ENCODE peak calls at places on chromosomes 6 and 20, in four cellular contexts. A is upper lobe of right lung, P is fibroblast of the aortic adventitia, M is neural progenitor cell. Q is an unnamed sample.

GRCh38 chr20:46767127-46767761 is 57.8 kb downstream of the SLC2A10 start:
- DNase-seq in A (no peak), P (peak; percentile 47), M (peak; percentile 84), Q (no peak)

GRCh38 chr6:148701393-148701774 is 45.4 kb upstream of the UST start:
- DNase-seq in A (no peak), P (no peak), M (no peak), Q (no peak)

GRCh38 chr6:34234667-34235604 is 1.7 kb upstream of the HMGA1 start:
- DNase-seq in A (peak; percentile 80), P (no peak), M (peak; percentile 98), Q (no peak)

GRCh38 chr6:129890164-129890563 is 29.0 kb upstream of the TMEM244 start:
- DNase-seq in A (no peak), P (peak; percentile 37), M (no peak), Q (no peak)

GRCh38 chr20:57315964-57316480 is 13.6 kb upstream of the SPO11 start:
- DNase-seq in A (no peak), P (no peak), M (no peak), Q (no peak)

GRCh38 chr20:63625771-63626423 is 1.0 kb downstream of the GMEB2 start:
- DNase-seq in A (peak; percentile 75), P (peak; percentile 32), M (peak; percentile 34), Q (no peak)

GRCh38 chr6:10968776-10969175 is 75.3 kb downstream of the ELOVL2 start:
- DNase-seq in A (no peak), P (peak; percentile 46), M (no peak), Q (no peak)

GRCh38 chr20:56788671-56789610 is 159.8 kb downstream of the TFAP2C start:
- DNase-seq in A (no peak), P (no peak), M (no peak), Q (no peak)

GRCh38 chr20:42530855-42531674 is 658.6 kb downstream of the PTPRT start:
- DNase-seq in A (no peak), P (peak; percentile 0), M (peak; percentile 60), Q (no peak)

GRCh38 chr20:17339000-17339399 is 112.2 kb downstream of the PCSK2 start:
- DNase-seq in A (no peak), P (no peak), M (no peak), Q (no peak)

GRCh38 chr20:18364768-18365167 is 76.4 kb downstream of the ZNF133 start:
- DNase-seq in A (no peak), P (no peak), M (no peak), Q (no peak)

GRCh38 chr6:138572200-138572875 is 73.0 kb upstream of the NHSL1 start:
- DNase-seq in A (peak; percentile 84), P (peak; percentile 81), M (peak; percentile 91), Q (peak; percentile 44)

GRCh38 chr6:74479420-74479819 is 726.4 kb downstream of the COL12A1 start:
- DNase-seq in A (no peak), P (no peak), M (no peak), Q (no peak)

GRCh38 chr20:21096321-21097043 is 9.7 kb downstream of the LINC00237 start:
- DNase-seq in A (no peak), P (peak; percentile 11), M (peak; percentile 54), Q (no peak)

GRCh38 chr6:92635553-92636153 is 783.7 kb downstream of the EPHA7 start:
- DNase-seq in A (no peak), P (no peak), M (no peak), Q (no peak)

GRCh38 chr20:36491901-36492617 is 49.3 kb upstream of the MYL9 start:
- DNase-seq in A (no peak), P (no peak), M (no peak), Q (no peak)

GRCh38 chr6:95548188-95548837 is 29.0 kb upstream of the MANEA start:
- DNase-seq in A (no peak), P (no peak), M (no peak), Q (no peak)

GRCh38 chr20:35730583-35731468 is 11.2 kb downstream of the RBM39 start:
- DNase-seq in A (no peak), P (no peak), M (no peak), Q (no peak)

GRCh38 chr6:16956371-16956770 is 145.5 kb upstream of the STMND1 start:
- DNase-seq in A (no peak), P (peak; percentile 54), M (no peak), Q (no peak)

GRCh38 chr6:149474108-149474935 is 10.5 kb downstream of the ZC3H12D start:
- DNase-seq in A (no peak), P (no peak), M (no peak), Q (no peak)

GRCh38 chr20:36465109-36466080 is 75.9 kb upstream of the MYL9 start:
- DNase-seq in A (no peak), P (peak; percentile 83), M (peak; percentile 53), Q (peak; percentile 65)

GRCh38 chr6:1024587-1024986 is 287.3 kb upstream of the FOXQ1 start:
- DNase-seq in A (no peak), P (peak; percentile 35), M (no peak), Q (peak; percentile 87)

GRCh38 chr6:31871068-31871659 is 7.6 kb downstream of the SLC44A4 start:
- DNase-seq in A (no peak), P (peak; percentile 19), M (no peak), Q (no peak)

GRCh38 chr20:23234311-23235078 is 116.1 kb upstream of the NXT1 start:
- DNase-seq in A (no peak), P (peak; percentile 56), M (no peak), Q (no peak)

GRCh38 chr6:15247750-15248450 is 2.0 kb downstream of the JARID2 start:
- DNase-seq in A (peak; percentile 86), P (peak; percentile 68), M (peak; percentile 88), Q (no peak)

GRCh38 chr20:346640-347316 is at the start of gene NRSN2:
- DNase-seq in A (peak; percentile 83), P (peak; percentile 64), M (peak; percentile 86), Q (no peak)

DNA sequence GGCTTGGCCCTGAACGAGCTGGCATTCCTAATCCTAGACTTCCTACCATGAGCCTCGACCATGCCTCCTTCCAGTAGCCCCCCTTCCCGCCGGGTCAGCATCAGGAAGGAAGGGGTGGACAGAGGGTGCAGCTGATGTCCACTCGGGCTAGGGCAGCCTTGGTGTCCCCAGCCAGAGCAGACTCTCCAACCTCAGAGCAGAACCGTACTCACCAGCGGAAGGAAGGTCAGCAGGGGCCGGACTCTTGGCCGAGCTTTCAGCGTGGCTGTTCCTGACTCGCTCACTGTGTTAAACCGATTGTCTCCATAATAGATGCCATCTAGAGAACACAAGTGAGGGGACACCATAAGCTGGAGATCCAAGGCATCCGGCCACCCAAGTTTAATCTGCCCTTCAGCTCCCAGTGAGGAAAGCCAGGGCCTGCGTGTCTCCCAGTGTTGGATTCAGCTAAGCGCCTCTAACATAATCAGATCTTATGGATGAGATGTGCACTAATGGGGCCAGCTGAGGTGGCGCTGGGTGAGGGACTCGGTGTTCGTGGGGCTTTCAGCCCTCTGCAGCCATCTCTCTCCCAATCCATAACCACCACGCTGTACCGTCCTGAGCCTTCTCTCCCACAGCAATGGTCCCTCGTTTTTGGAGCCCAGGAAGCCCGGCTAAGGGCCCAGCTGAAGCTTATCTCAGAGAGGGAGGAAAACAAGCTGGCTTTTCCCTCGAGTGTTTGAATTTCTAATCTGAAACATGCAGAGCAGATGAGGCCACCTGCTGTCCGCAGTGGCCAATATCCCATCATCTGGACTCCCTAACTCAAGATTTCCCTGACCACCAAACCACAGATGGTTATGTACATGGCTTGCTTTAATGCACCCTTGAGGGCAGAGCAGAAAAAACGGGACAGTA is 13.7 kb downstream of the C6orf132 start:
- DNase-seq in A (no peak), P (no peak), M (no peak), Q (no peak)
- TF ChIP-seq CTCF in A (no peak), P (no peak), M (no peak), Q (no peak)

GRCh38 chr20:62404761-62405107 is 2.4 kb downstream of the CABLES2 start:
- DNase-seq in A (no peak), P (no peak), M (no peak), Q (no peak)
- TF ChIP-seq CTCF in A (no peak), P (no peak), M (no peak), Q (no peak)

GRCh38 chr6:159105716-159106115 is 60.9 kb upstream of the TAGAP start:
- DNase-seq in A (no peak), P (no peak), M (no peak), Q (no peak)

GRCh38 chr6:159103396-159104162 is 58.8 kb upstream of the TAGAP start:
- DNase-seq in A (no peak), P (no peak), M (no peak), Q (no peak)

GRCh38 chr6:159102373-159103160 is 57.8 kb upstream of the TAGAP start:
- DNase-seq in A (no peak), P (no peak), M (no peak), Q (no peak)

GRCh38 chr6:159104931-159105330 is 60.1 kb upstream of the TAGAP start:
- DNase-seq in A (no peak), P (no peak), M (no peak), Q (no peak)

GRCh38 chr6:159104163-159104885 is 59.5 kb upstream of the TAGAP start:
- DNase-seq in A (peak; percentile 82), P (peak; percentile 50), M (peak; percentile 83), Q (no peak)
- TF ChIP-seq CTCF in A (peak; percentile 89), P (peak; percentile 93), M (peak; percentile 88), Q (peak; percentile 87)

GRCh38 chr6:97465877-97466710 is 183.1 kb upstream of the MMS22L start:
- DNase-seq in A (no peak), P (no peak), M (peak; percentile 64), Q (no peak)
- TF ChIP-seq CTCF in A (no peak), P (no peak), M (peak; percentile 52), Q (no peak)

DNA sequence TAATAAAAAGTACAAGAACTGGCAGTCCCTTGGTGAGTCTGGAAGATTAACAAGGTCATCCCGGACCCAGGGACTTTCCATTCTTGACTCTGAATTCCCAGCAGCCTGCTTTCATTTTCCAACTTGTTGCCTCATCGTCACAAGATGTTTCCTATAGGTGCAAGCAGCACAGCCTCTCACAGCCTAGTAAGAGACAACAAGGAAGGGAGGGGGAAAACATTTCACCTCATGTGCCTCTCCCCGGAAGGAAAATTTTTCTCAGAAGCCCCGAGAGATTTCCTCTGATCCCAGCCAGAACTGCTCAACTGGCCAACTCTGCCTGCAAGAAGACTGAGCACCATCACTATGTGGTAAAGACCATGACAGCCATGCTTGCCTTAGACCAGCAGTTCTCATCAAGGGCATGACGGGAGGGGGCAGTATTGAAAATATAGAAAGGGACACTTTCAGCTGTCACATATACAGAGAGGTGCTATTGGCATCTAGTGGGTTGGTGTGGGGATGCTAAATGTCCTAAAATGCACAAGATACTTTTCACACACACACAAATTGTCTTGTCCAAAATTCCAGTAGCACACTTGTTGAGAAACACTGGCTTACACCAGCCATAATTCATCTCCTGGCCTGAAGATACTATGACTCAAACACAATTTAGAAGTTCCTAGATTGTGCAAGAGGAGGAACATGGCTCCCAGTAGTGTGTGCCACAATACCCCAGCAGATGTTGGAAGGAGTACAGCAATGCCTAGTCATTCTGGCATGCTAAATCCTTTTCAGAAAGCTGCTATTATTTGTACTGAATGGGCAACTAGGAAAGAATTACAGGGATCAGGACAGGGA is 10.8 kb upstream of the WTAP start:
- DNase-seq in A (no peak), P (peak; percentile 99), M (no peak), Q (peak; percentile 92)
- TF ChIP-seq CTCF in A (no peak), P (peak; percentile 15), M (no peak), Q (no peak)